ENCODE peak calls at places on chromosomes 12 and 14, in seven cellular contexts. Y, Q, N, L, Z, T and R are unnamed samples.

GRCh38 chr12:78403136-78403535 is 461.4 kb upstream of the SYT1 start:
- DNase-seq in Y (no peak), Q (no peak), N (no peak), L (no peak), Z (no peak), T (peak; percentile 3), R (no peak)

GRCh38 chr12:127726928-127727327 is 540.0 kb upstream of the TMEM132C start:
- DNase-seq in Y (no peak), Q (no peak), N (no peak), L (no peak), Z (peak; percentile 61), T (no peak), R (no peak)

GRCh38 chr14:89206426-89206825 is 210.6 kb downstream of the FOXN3 start:
- DNase-seq in Y (no peak), Q (no peak), N (no peak), L (no peak), Z (no peak), T (no peak), R (no peak)

GRCh38 chr12:27014859-27015729 is 910 bp upstream of the TM7SF3 start:
- DNase-seq in Y (no peak), Q (no peak), N (no peak), L (no peak), Z (no peak), T (no peak), R (no peak)

GRCh38 chr12:124179936-124180605 is 114.8 kb upstream of the RFLNA start:
- DNase-seq in Y (no peak), Q (no peak), N (no peak), L (no peak), Z (no peak), T (no peak), R (no peak)

GRCh38 chr12:53498235-53498630 is 1.0 kb downstream of the MAP3K12 start:
- DNase-seq in Y (no peak), Q (no peak), N (no peak), L (no peak), Z (no peak), T (no peak), R (no peak)

GRCh38 chr12:10554228-10554970 is 48.7 kb downstream of the EIF2S3B start:
- DNase-seq in Y (no peak), Q (no peak), N (no peak), L (peak; percentile 63), Z (no peak), T (no peak), R (no peak)

GRCh38 chr14:78136695-78137094 is 33.5 kb upstream of the NRXN3 start:
- DNase-seq in Y (no peak), Q (no peak), N (no peak), L (no peak), Z (no peak), T (no peak), R (no peak)

GRCh38 chr12:52230364-52231281 is 2.4 kb upstream of the KRT7 start:
- DNase-seq in Y (no peak), Q (no peak), N (no peak), L (no peak), Z (no peak), T (peak; percentile 88), R (no peak)

GRCh38 chr12:30719060-30719459 is 23.4 kb upstream of the IPO8 start:
- DNase-seq in Y (no peak), Q (no peak), N (no peak), L (no peak), Z (no peak), T (no peak), R (no peak)

GRCh38 chr12:3129301-3130052 is 52.3 kb downstream of the TSPAN9 start:
- DNase-seq in Y (no peak), Q (no peak), N (no peak), L (no peak), Z (no peak), T (no peak), R (no peak)

GRCh38 chr12:131637986-131638385 is 72.9 kb upstream of the SFSWAP start:
- DNase-seq in Y (no peak), Q (no peak), N (no peak), L (no peak), Z (no peak), T (no peak), R (no peak)

GRCh38 chr12:132690112-132690511 is 2.7 kb downstream of the PXMP2 start:
- DNase-seq in Y (no peak), Q (no peak), N (no peak), L (no peak), Z (no peak), T (no peak), R (no peak)

GRCh38 chr12:94109154-94109553 is 39.2 kb upstream of the PLXNC1 start:
- DNase-seq in Y (no peak), Q (no peak), N (no peak), L (no peak), Z (no peak), T (no peak), R (no peak)

GRCh38 chr14:23539209-23539866 is 12.2 kb downstream of the ZFHX2 start:
- DNase-seq in Y (peak; percentile 67), Q (peak; percentile 71), N (peak; percentile 34), L (peak; percentile 22), Z (peak; percentile 6), T (peak; percentile 31), R (peak; percentile 40)

GRCh38 chr14:79549515-79549914 is 661.8 kb downstream of the DIO2 start:
- DNase-seq in Y (no peak), Q (no peak), N (no peak), L (no peak), Z (no peak), T (no peak), R (no peak)

GRCh38 chr12:49037111-49037946 is 18.8 kb upstream of the PRKAG1 start:
- DNase-seq in Y (no peak), Q (no peak), N (no peak), L (no peak), Z (no peak), T (no peak), R (no peak)

GRCh38 chr14:67413806-67414769 is 2.1 kb upstream of the PLEK2 start:
- DNase-seq in Y (no peak), Q (no peak), N (peak; percentile 11), L (no peak), Z (no peak), T (peak; percentile 81), R (no peak)

GRCh38 chr14:52950410-52950897 is 396 bp downstream of the FERMT2 start:
- DNase-seq in Y (peak; percentile 31), Q (peak; percentile 58), N (peak; percentile 68), L (peak; percentile 19), Z (no peak), T (peak; percentile 30), R (no peak)

GRCh38 chr12:66061557-66062279 is 68.8 kb downstream of the LLPH start:
- DNase-seq in Y (no peak), Q (no peak), N (no peak), L (no peak), Z (no peak), T (no peak), R (no peak)

GRCh38 chr12:1822699-1823098 is 2.3 kb downstream of the LRTM2 start:
- DNase-seq in Y (no peak), Q (no peak), N (no peak), L (no peak), Z (no peak), T (no peak), R (no peak)

GRCh38 chr14:65854215-65854614 is 441.7 kb downstream of the FUT8 start:
- DNase-seq in Y (no peak), Q (no peak), N (no peak), L (no peak), Z (no peak), T (no peak), R (no peak)

GRCh38 chr14:54435500-54435981 is 5.6 kb downstream of the CNIH1 start:
- DNase-seq in Y (no peak), Q (no peak), N (no peak), L (no peak), Z (no peak), T (peak; percentile 32), R (no peak)

GRCh38 chr12:9133243-9133938 is 17.7 kb upstream of the A2M start:
- DNase-seq in Y (no peak), Q (no peak), N (no peak), L (no peak), Z (no peak), T (no peak), R (no peak)

GRCh38 chr12:26872623-26873022 is 39.6 kb upstream of the ITPR2 start:
- DNase-seq in Y (no peak), Q (no peak), N (no peak), L (no peak), Z (no peak), T (no peak), R (no peak)

GRCh38 chr12:92624236-92624635 is 78.6 kb upstream of the PLEKHG7 start:
- DNase-seq in Y (no peak), Q (no peak), N (no peak), L (no peak), Z (no peak), T (peak; percentile 69), R (no peak)

GRCh38 chr12:117900561-117900960 is 68.2 kb downstream of the KSR2 start:
- DNase-seq in Y (no peak), Q (no peak), N (no peak), L (no peak), Z (no peak), T (peak; percentile 67), R (no peak)

GRCh38 chr14:64227856-64228255 is 66.3 kb downstream of the ESR2 start:
- DNase-seq in Y (no peak), Q (no peak), N (no peak), L (no peak), Z (no peak), T (no peak), R (no peak)

GRCh38 chr12:24668563-24668962 is 280.3 kb downstream of the BCAT1 start:
- DNase-seq in Y (no peak), Q (no peak), N (no peak), L (no peak), Z (no peak), T (no peak), R (no peak)

GRCh38 chr14:104240426-104241157 is 102.2 kb downstream of the KIF26A start:
- DNase-seq in Y (no peak), Q (no peak), N (no peak), L (no peak), Z (no peak), T (no peak), R (no peak)

GRCh38 chr14:96267336-96267735 is 11.3 kb downstream of the BDKRB1 start:
- DNase-seq in Y (no peak), Q (no peak), N (no peak), L (no peak), Z (peak; percentile 40), T (peak; percentile 89), R (no peak)

GRCh38 chr12:18849080-18849479 is 111.2 kb downstream of the CAPZA3 start:
- DNase-seq in Y (no peak), Q (no peak), N (no peak), L (no peak), Z (no peak), T (no peak), R (no peak)

GRCh38 chr12:66776974-66777373 is 98.1 kb upstream of the GRIP1 start:
- DNase-seq in Y (no peak), Q (no peak), N (no peak), L (peak; percentile 45), Z (no peak), T (no peak), R (no peak)